ENCODE peak calls at places on chromosome 10, in four cellular contexts. Z is T-helper 2 cell, P is GOT3, A is kidney. J is an unnamed sample.

GRCh38 chr10:80177781-80178636 is 27.3 kb downstream of the ANXA11 start:
- DNase-seq in Z (no peak), P (no peak), A (peak), J (no peak)

GRCh38 chr10:71694567-71694968 is 25.0 kb downstream of the C10orf105 start:
- DNase-seq in Z (no peak), P (no peak), A (no peak), J (no peak)

GRCh38 chr10:7562026-7562425 is 104.7 kb downstream of the ITIH5 start:
- DNase-seq in Z (no peak), P (no peak), A (no peak), J (no peak)

GRCh38 chr10:102468683-102469082 is 17.3 kb upstream of the C10orf95 start:
- DNase-seq in Z (no peak), P (no peak), A (no peak), J (no peak)

GRCh38 chr10:978826-979421 is 9.3 kb upstream of the GTPBP4 start:
- DNase-seq in Z (no peak), P (no peak), A (no peak), J (no peak)

GRCh38 chr10:124545346-124545745 is 83.7 kb downstream of the LHPP start:
- DNase-seq in Z (no peak), P (no peak), A (no peak), J (no peak)

GRCh38 chr10:49154641-49155040 is 20.8 kb upstream of the FAM170B start:
- DNase-seq in Z (no peak), P (no peak), A (no peak), J (no peak)

GRCh38 chr10:117370205-117370604 is 5.0 kb downstream of the PDZD8 start:
- DNase-seq in Z (no peak), P (no peak), A (no peak), J (no peak)

GRCh38 chr10:20966426-20966825 is 69.3 kb upstream of the NEBL start:
- DNase-seq in Z (no peak), P (no peak), A (no peak), J (no peak)

GRCh38 chr10:34181545-34182300 is 633.4 kb downstream of the PARD3 start:
- DNase-seq in Z (no peak), P (no peak), A (no peak), J (no peak)

GRCh38 chr10:31274310-31274709 is 44.7 kb upstream of the ZEB1 start:
- DNase-seq in Z (no peak), P (no peak), A (no peak), J (no peak)

GRCh38 chr10:66162560-66163143 is 763.2 kb upstream of the LRRTM3 start:
- DNase-seq in Z (no peak), P (no peak), A (peak), J (no peak)

GRCh38 chr10:108445746-108446145 is 1281.2 kb upstream of the SORCS1 start:
- DNase-seq in Z (no peak), P (no peak), A (no peak), J (no peak)

GRCh38 chr10:31829776-31830175 is 98.9 kb downstream of the ARHGAP12 start:
- DNase-seq in Z (no peak), P (no peak), A (no peak), J (no peak)

GRCh38 chr10:113113241-113113640 is 163.2 kb downstream of the TCF7L2 start:
- DNase-seq in Z (no peak), P (no peak), A (no peak), J (no peak)

GRCh38 chr10:131948501-131948900 is 33.2 kb downstream of the BNIP3 start:
- DNase-seq in Z (no peak), P (no peak), A (no peak), J (no peak)

GRCh38 chr10:118754132-118754555 is 626 bp downstream of the CACUL1 start:
- DNase-seq in Z (no peak), P (no peak), A (peak), J (no peak)

GRCh38 chr10:82572686-82573226 is 697.8 kb downstream of the NRG3 start:
- DNase-seq in Z (no peak), P (no peak), A (no peak), J (no peak)

GRCh38 chr10:96448558-96448957 is 65.2 kb downstream of the TLL2 start:
- DNase-seq in Z (no peak), P (no peak), A (no peak), J (no peak)

GRCh38 chr10:88892223-88892967 is 12.3 kb downstream of the STAMBPL1 start:
- DNase-seq in Z (no peak), P (no peak), A (no peak), J (no peak)

GRCh38 chr10:11114251-11114650 is 96.6 kb downstream of the CELF2 start:
- DNase-seq in Z (no peak), P (no peak), A (no peak), J (no peak)

GRCh38 chr10:66538908-66539307 is 386.9 kb upstream of the LRRTM3 start:
- DNase-seq in Z (no peak), P (no peak), A (no peak), J (no peak)

GRCh38 chr10:70069346-70069745 is 16.7 kb downstream of the MACROH2A2 start:
- DNase-seq in Z (no peak), P (no peak), A (no peak), J (no peak)

GRCh38 chr10:71243756-71244637 is 31.6 kb downstream of the UNC5B start:
- DNase-seq in Z (no peak), P (no peak), A (no peak), J (no peak)

J was measured in thoracic aorta.